ENCODE peak calls at places on chromosome 16, in seven cellular contexts. H is esophagus muscularis mucosa, U is HCT116, Q is SK-N-SH, K is H1, L is GM23338, S is breast epithelium. T is an unnamed sample.

GRCh38 chr16:68848786-68849185 is 5.5 kb downstream of the TANGO6 start:
- DNase-seq in S (no peak), H (no peak), Q (no peak), K (no peak), L (no peak), U (no peak), T (no peak)

GRCh38 chr16:55255890-55256289 is 68.1 kb upstream of the IRX6 start:
- DNase-seq in U (no peak), Q (peak; percentile 14), K (no peak), S (no peak), L (no peak), H (no peak), T (no peak)

GRCh38 chr16:72848759-72849664 is 198.9 kb downstream of the ZFHX3 start:
- DNase-seq in Q (peak; percentile 82), K (no peak), L (no peak), H (peak; percentile 96), S (peak; percentile 95), U (peak; percentile 56), T (peak; percentile 92)

GRCh38 chr16:17373533-17373932 is 97.2 kb downstream of the XYLT1 start:
- DNase-seq in U (no peak), Q (no peak), S (no peak), K (no peak), H (no peak), L (no peak), T (no peak)

GRCh38 chr16:3175157-3176153 is 12.5 kb upstream of the OR1F1 start:
- DNase-seq in H (no peak), S (no peak), K (peak; percentile 96), L (peak; percentile 80), Q (no peak), U (peak; percentile 80), T (no peak)

GRCh38 chr16:75188832-75189477 is 18.0 kb downstream of the CTRB2 start:
- DNase-seq in L (no peak), S (no peak), K (no peak), Q (no peak), H (no peak), U (no peak), T (no peak)

GRCh38 chr16:1054660-1055556 is 17.6 kb upstream of the SSTR5 start:
- DNase-seq in K (peak; percentile 92), H (no peak), S (no peak), U (peak; percentile 37), Q (peak; percentile 91), L (peak; percentile 91), T (peak; percentile 68)

GRCh38 chr16:68403177-68403576 is 45.1 kb downstream of the SMPD3 start:
- DNase-seq in U (no peak), S (no peak), L (no peak), K (no peak), H (no peak), Q (no peak), T (no peak)

GRCh38 chr16:58011652-58012051 is 10.4 kb downstream of the USB1 start:
- DNase-seq in L (no peak), K (no peak), H (no peak), S (no peak), Q (no peak), U (no peak), T (no peak)

GRCh38 chr16:65745-66144 is 6.7 kb downstream of the RHBDF1 start:
- DNase-seq in U (peak; percentile 21), S (peak; percentile 91), L (peak; percentile 92), Q (peak; percentile 95), K (peak; percentile 98), H (peak; percentile 96), T (peak; percentile 91)

GRCh38 chr16:8686031-8686621 is 11.7 kb downstream of the ABAT start:
- DNase-seq in Q (peak; percentile 49), S (peak; percentile 62), U (no peak), K (no peak), H (no peak), L (no peak), T (peak; percentile 40)

GRCh38 chr16:82061861-82062525 is 26.9 kb downstream of the HSD17B2 start:
- DNase-seq in U (peak; percentile 64), Q (peak; percentile 13), L (peak; percentile 53), H (no peak), K (no peak), S (no peak), T (no peak)

GRCh38 chr16:2500937-2501750 is 12.6 kb upstream of the ATP6V0C start:
- DNase-seq in H (peak; percentile 96), Q (peak; percentile 95), K (peak; percentile 98), L (peak; percentile 91), S (peak; percentile 85), U (no peak), T (peak; percentile 83)

GRCh38 chr16:71726491-71727319 is 2.2 kb upstream of the PHLPP2 start:
- DNase-seq in K (no peak), U (no peak), S (no peak), Q (no peak), H (no peak), L (no peak), T (no peak)

GRCh38 chr16:71724320-71724751 is at the start of gene PHLPP2:
- DNase-seq in U (no peak), L (no peak), Q (no peak), S (no peak), H (no peak), K (no peak), T (no peak)

GRCh38 chr16:71722801-71723536 is 1.5 kb downstream of the PHLPP2 start:
- DNase-seq in L (peak; percentile 92), S (peak; percentile 68), H (no peak), Q (peak; percentile 88), K (peak; percentile 87), U (peak; percentile 51), T (peak; percentile 59)

GRCh38 chr16:71721066-71721740 is 3.3 kb downstream of the PHLPP2 start:
- DNase-seq in U (no peak), K (no peak), L (no peak), S (no peak), Q (no peak), H (no peak), T (no peak)

DNA sequence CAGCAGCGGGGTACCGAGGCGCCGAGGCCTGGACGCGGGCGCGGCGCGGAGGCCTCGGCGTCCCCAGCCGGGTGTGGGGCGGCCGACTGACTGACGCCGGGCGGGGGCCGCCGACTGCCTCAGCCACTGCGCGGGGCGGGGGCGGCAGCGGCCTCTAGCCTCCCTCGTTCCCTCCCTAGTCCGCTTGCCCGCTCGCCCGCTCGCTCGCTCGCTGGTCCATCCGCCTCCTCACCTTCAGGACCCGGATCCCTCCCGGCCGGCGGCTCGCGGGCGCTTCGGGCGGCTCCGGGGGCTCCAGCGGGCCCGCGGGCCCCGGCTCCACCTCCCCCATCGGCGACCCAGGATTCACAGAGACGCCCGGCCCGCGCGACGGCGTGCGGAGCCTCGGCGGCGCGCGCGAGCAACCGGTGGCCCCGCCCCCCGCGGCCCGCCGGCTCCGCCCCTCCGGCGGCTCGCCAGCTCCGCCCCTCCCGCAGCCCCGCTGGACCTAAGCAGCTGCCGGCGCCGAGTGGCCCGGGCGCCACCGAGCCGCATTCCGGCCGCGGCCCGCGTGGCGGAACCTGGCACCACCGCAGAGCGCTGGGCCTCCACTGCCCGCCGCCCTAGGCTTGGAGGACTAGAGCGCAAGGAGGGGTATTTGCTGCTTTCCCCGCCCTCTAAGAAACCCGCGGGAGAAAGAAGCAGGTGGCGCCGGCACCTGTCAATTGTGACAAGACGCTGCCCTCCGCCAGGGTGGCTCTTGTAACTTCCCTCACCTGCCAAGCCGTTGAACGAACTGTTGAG is 773 bp downstream of the PHLPP2 start:
- DNase-seq in S (peak; percentile 62), L (peak; percentile 85), K (peak; percentile 86), U (peak; percentile 47), H (no peak), Q (peak; percentile 97), T (peak; percentile 85)
- TF ChIP-seq POLR2AphosphoS5 in S (no peak), L (peak; percentile 30), K (peak; percentile 10), U (peak; percentile 47), H (peak; percentile 42), Q (no peak), T (peak; percentile 32)

GRCh38 chr16:14102925-14103720 is 32.0 kb downstream of the MRTFB start:
- DNase-seq in H (no peak), U (no peak), K (no peak), S (no peak), L (no peak), Q (no peak), T (no peak)

GRCh38 chr16:14106457-14106856 is 35.3 kb downstream of the MRTFB start:
- DNase-seq in Q (no peak), H (no peak), K (no peak), L (no peak), U (no peak), S (no peak), T (no peak)

GRCh38 chr16:14105976-14106375 is 34.9 kb downstream of the MRTFB start:
- DNase-seq in Q (no peak), H (no peak), S (no peak), L (no peak), K (no peak), U (no peak), T (no peak)

GRCh38 chr16:14101415-14101814 is 30.3 kb downstream of the MRTFB start:
- DNase-seq in S (no peak), H (no peak), U (no peak), L (no peak), K (no peak), Q (no peak), T (no peak)

GRCh38 chr16:14104066-14104465 is 32.9 kb downstream of the MRTFB start:
- DNase-seq in H (no peak), K (no peak), S (no peak), Q (no peak), U (no peak), L (no peak), T (no peak)
- H3K4me3 ChIP-seq in H (no peak overlapping the region), K (no peak overlapping the region), S (no peak overlapping the region), Q (no peak overlapping the region), U (no peak overlapping the region), L (no peak overlapping the region), T (no peak overlapping the region)

GRCh38 chr16:4836727-4837126 is 10.4 kb downstream of the GLYR1 start:
- DNase-seq in Q (no peak), K (no peak), H (no peak), L (no peak), S (no peak), U (no peak), T (no peak)
- TF ChIP-seq POLR2AphosphoS5 in Q (no peak), K (no peak), H (no peak), L (no peak), S (no peak), U (no peak), T (no peak)

DNA sequence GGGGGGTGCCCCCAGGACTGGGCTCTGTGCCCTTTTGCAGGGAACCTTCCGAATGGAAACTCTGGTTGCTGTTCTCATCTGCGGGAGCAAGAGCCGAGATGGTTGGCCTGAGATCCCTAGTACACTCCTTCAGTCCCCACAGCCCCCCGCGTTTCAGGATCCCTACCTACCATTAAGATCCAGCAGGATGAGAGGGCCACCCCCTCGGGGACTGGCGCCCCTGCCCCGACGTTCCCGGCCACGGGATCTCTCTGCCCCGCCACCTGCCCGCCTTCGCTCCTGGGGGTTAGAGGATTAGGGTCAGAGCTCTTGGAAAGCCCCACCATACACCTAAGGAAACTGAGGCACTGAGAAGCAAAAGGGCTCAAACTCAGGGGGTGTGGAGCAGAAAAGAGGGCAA is 1.2 kb downstream of the BCL7C start:
- DNase-seq in Q (no peak), L (no peak), H (no peak), U (no peak), S (no peak), K (no peak), T (no peak)
- H3K4me3 ChIP-seq in Q (peak overlapping the region; percentile 88), L (peak overlapping the region; percentile 76), H (peak overlapping the region; percentile 70), U (peak overlapping the region; percentile 93), S (no peak overlapping the region), K (no peak overlapping the region), T (peak overlapping the region; percentile 80)

GRCh38 chr16:85990861-85991301 is 91.9 kb downstream of the IRF8 start:
- DNase-seq in H (no peak), Q (no peak), S (no peak), L (no peak), K (no peak), U (no peak), T (no peak)
- TF ChIP-seq POLR2AphosphoS5 in H (no peak), Q (no peak), S (no peak), L (no peak), K (no peak), U (no peak), T (no peak)